ENCODE peak calls at places on chromosomes 13 and 19, in six cellular contexts. N is PC-3, X is heart left ventricle, S is Panc1, H is left lung, C is lower lobe of right lung. E is an unnamed sample. For H3K4me1, the result is how much of the 10 kb centered on the place peaks cover.

GRCh38 chr19:54804101-54804500 is 691 bp downstream of the KIR2DL4 start:
- ATAC-seq in N (no peak), X (no peak), S (no peak), H (no peak), C (no peak), E (no peak)

GRCh38 chr13:110109140-110109783 is 197.7 kb downstream of the COL4A1 start:
- ATAC-seq in N (no peak), X (peak), S (no peak), H (no peak), C (no peak), E (no peak)

GRCh38 chr13:20414475-20415287 is 111.0 kb downstream of the CRYL1 start:
- ATAC-seq in N (peak), X (no peak), S (no peak), H (no peak), C (no peak), E (no peak)

GRCh38 chr19:5923356-5923755 is 9.3 kb downstream of the CAPS start:
- ATAC-seq in N (no peak), X (no peak), S (no peak), H (no peak), C (no peak), E (no peak)

GRCh38 chr13:111262715-111263114 is 57.7 kb upstream of the TEX29 start:
- ATAC-seq in N (no peak), X (peak), S (no peak), H (no peak), C (no peak), E (no peak)

GRCh38 chr19:41192574-41193419 is at the start of gene CYP2S1:
- ATAC-seq in N (peak), X (peak), S (peak), H (peak), C (peak), E (no peak)

GRCh38 chr13:89687066-89687465 is 1660.4 kb upstream of the MIR17HG start:
- ATAC-seq in N (no peak), X (no peak), S (no peak), H (no peak), C (no peak), E (no peak)

GRCh38 chr13:24033527-24034302 is 126.8 kb upstream of the SPATA13 start:
- ATAC-seq in N (no peak), X (peak), S (no peak), H (peak), C (peak), E (peak)

GRCh38 chr13:26558912-26559485 is 1.5 kb downstream of the WASF3 start:
- ATAC-seq in N (no peak), X (no peak), S (no peak), H (no peak), C (no peak), E (no peak)

GRCh38 chr13:100490692-100491091 is 97.9 kb downstream of the GGACT start:
- ATAC-seq in N (no peak), X (peak), S (no peak), H (peak), C (peak), E (no peak)

GRCh38 chr19:56132316-56132822 is 8.7 kb upstream of the ZNF444 start:
- ATAC-seq in N (no peak), X (peak), S (no peak), H (peak), C (peak), E (peak)

GRCh38 chr13:44412341-44412935 is 38.8 kb downstream of the SERP2 start:
- ATAC-seq in N (no peak), X (no peak), S (no peak), H (no peak), C (no peak), E (no peak)

GRCh38 chr13:110425444-110425780 is 118.3 kb downstream of the COL4A2 start:
- ATAC-seq in N (peak), X (no peak), S (no peak), H (no peak), C (no peak), E (no peak)

GRCh38 chr13:93225610-93226009 is 997 bp upstream of the GPC6 start:
- ATAC-seq in N (no peak), X (no peak), S (no peak), H (no peak), C (no peak), E (no peak)

GRCh38 chr19:5218963-5219530 is 121.6 kb downstream of the PTPRS start:
- ATAC-seq in N (no peak), X (no peak), S (no peak), H (no peak), C (no peak), E (no peak)

GRCh38 chr19:3375221-3376088 is 9.1 kb downstream of the NFIC start:
- ATAC-seq in N (no peak), X (peak), S (peak), H (peak), C (peak), E (peak)

GRCh38 chr19:45103625-45104319 is 10.8 kb downstream of the PPP1R37 start:
- ATAC-seq in N (no peak), X (peak), S (no peak), H (no peak), C (peak), E (no peak)

GRCh38 chr13:106178816-106179215 is 356.6 kb downstream of the EFNB2 start:
- ATAC-seq in N (no peak), X (no peak), S (no peak), H (no peak), C (no peak), E (no peak)

GRCh38 chr13:79538757-79539156 is 57.8 kb downstream of the NDFIP2 start:
- ATAC-seq in N (no peak), X (no peak), S (no peak), H (no peak), C (no peak), E (no peak)

GRCh38 chr19:38692458-38693379 is 45.3 kb downstream of the ACTN4 start:
- ATAC-seq in N (peak), X (peak), S (peak), H (no peak), C (no peak), E (peak)

GRCh38 chr13:48210178-48210577 is 22.8 kb upstream of the ITM2B start:
- ATAC-seq in N (peak), X (no peak), S (no peak), H (peak), C (peak), E (no peak)

GRCh38 chr13:41426047-41426446 is 31.3 kb upstream of the RGCC start:
- ATAC-seq in N (no peak), X (no peak), S (no peak), H (no peak), C (no peak), E (no peak)

GRCh38 chr13:41006951-41007350 is 12.2 kb downstream of the ELF1 start:
- ATAC-seq in N (no peak), X (no peak), S (no peak), H (no peak), C (no peak), E (no peak)

GRCh38 chr19:12867120-12868099 is 13.8 kb downstream of the DNASE2 start:
- ATAC-seq in N (no peak), X (peak), S (peak), H (peak), C (peak), E (peak)

GRCh38 chr13:52711277-52711676 is 28.3 kb downstream of the CNMD start:
- ATAC-seq in N (no peak), X (no peak), S (no peak), H (no peak), C (no peak), E (no peak)

GRCh38 chr13:88376762-88377388 is 705.7 kb downstream of the SLITRK5 start:
- ATAC-seq in N (no peak), X (no peak), S (no peak), H (peak), C (no peak), E (no peak)

GRCh38 chr13:78147905-78148304 is 229.3 kb upstream of the EDNRB start:
- ATAC-seq in N (peak), X (no peak), S (no peak), H (peak), C (no peak), E (no peak)

GRCh38 chr19:36771275-36772231 is 1.1 kb downstream of the ZNF850 start:
- ATAC-seq in N (no peak), X (peak), S (no peak), H (no peak), C (no peak), E (no peak)

GRCh38 chr19:19460258-19460731 is 54.8 kb downstream of the GATAD2A start:
- ATAC-seq in N (no peak), X (no peak), S (no peak), H (no peak), C (peak), E (no peak)

GRCh38 chr19:15289673-15290072 is 42.7 kb downstream of the BRD4 start:
- ATAC-seq in N (no peak), X (no peak), S (no peak), H (peak), C (peak), E (no peak)

GRCh38 chr19:56873493-56873892 is 33.0 kb upstream of the PEG3 start:
- ATAC-seq in N (no peak), X (no peak), S (no peak), H (no peak), C (no peak), E (no peak)

GRCh38 chr13:36030670-36031331 is 100.4 kb downstream of the DCLK1 start:
- ATAC-seq in N (no peak), X (peak), S (no peak), H (peak), C (no peak), E (peak)

GRCh38 chr13:109751477-109751876 is 34.9 kb downstream of the IRS2 start:
- ATAC-seq in N (no peak), X (no peak), S (no peak), H (no peak), C (no peak), E (no peak)

GRCh38 chr13:77925616-77926015 is 7.0 kb upstream of the EDNRB start:
- ATAC-seq in N (no peak), X (no peak), S (no peak), H (no peak), C (no peak), E (no peak)

GRCh38 chr13:28316841-28317240 is 178.1 kb downstream of the FLT1 start:
- ATAC-seq in N (no peak), X (no peak), S (no peak), H (no peak), C (no peak), E (no peak)
- H3K4me1 ChIP-seq in N (under half), X (under half), S (under half), H (under half), C (under half), E (under half)

GRCh38 chr19:17048885-17049453 is 22.4 kb upstream of the CPAMD8 start:
- ATAC-seq in N (no peak), X (no peak), S (no peak), H (no peak), C (no peak), E (no peak)

GRCh38 chr19:17052439-17052838 is 22.8 kb downstream of the HAUS8 start:
- ATAC-seq in N (no peak), X (peak), S (peak), H (peak), C (peak), E (no peak)

GRCh38 chr19:17045907-17046502 is 19.4 kb upstream of the CPAMD8 start:
- ATAC-seq in N (no peak), X (no peak), S (no peak), H (no peak), C (no peak), E (no peak)

GRCh38 chr19:17054746-17055145 is 20.5 kb downstream of the HAUS8 start:
- ATAC-seq in N (no peak), X (no peak), S (no peak), H (no peak), C (no peak), E (no peak)

GRCh38 chr19:17049711-17050280 is 23.2 kb upstream of the CPAMD8 start:
- ATAC-seq in N (peak), X (no peak), S (no peak), H (peak), C (peak), E (no peak)
- H3K4me3 ChIP-seq in N (no peak), X (no peak), S (no peak), H (no peak), C (no peak), E (no peak)

DNA sequence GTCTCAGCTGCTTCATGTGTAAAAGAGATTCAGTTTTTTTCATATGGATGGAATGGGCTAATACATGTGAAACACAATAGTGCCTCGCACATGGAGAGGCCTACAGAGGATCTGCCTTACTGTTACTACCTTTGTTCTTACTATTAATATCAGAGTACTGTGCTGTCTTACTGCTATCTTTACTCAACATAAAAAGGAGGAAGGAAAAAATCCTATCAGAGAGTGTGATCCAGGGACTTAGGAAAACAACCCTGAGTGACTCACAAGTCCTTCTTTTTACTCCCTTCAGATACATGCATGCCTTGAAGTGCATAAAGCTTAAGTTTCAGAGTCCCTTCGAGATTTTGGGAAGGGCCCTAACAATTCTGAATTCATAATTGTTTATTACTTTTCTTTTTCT is 136.8 kb downstream of the TBC1D4 start:
- ATAC-seq in N (no peak), X (no peak), S (no peak), H (no peak), C (no peak), E (no peak)
- H3K4me1 ChIP-seq in N (under half), X (under half), S (under half), H (under half), C (under half), E (under half)

GRCh38 chr19:58108546-58108817 is 10.5 kb upstream of the ZSCAN18 start:
- ATAC-seq in N (no peak), X (no peak), S (no peak), H (no peak), C (no peak), E (no peak)
- H3K4me3 ChIP-seq in N (no peak), X (no peak), S (no peak), H (no peak), C (no peak), E (no peak)

GRCh38 chr19:33275933-33276619 is 26.3 kb downstream of the CEBPA start:
- ATAC-seq in N (no peak), X (no peak), S (no peak), H (peak), C (peak), E (no peak)

GRCh38 chr19:33273065-33273736 is 29.1 kb downstream of the CEBPA start:
- ATAC-seq in N (no peak), X (peak), S (no peak), H (peak), C (peak), E (no peak)

GRCh38 chr19:33275559-33275932 is 26.8 kb downstream of the CEBPA start:
- ATAC-seq in N (no peak), X (no peak), S (no peak), H (no peak), C (no peak), E (no peak)

GRCh38 chr19:33273881-33274662 is 28.3 kb downstream of the CEBPA start:
- ATAC-seq in N (peak), X (peak), S (peak), H (peak), C (peak), E (peak)

GRCh38 chr19:33274663-33275558 is 27.4 kb downstream of the CEBPA start:
- ATAC-seq in N (no peak), X (no peak), S (peak), H (peak), C (peak), E (no peak)
- H3K4me1 ChIP-seq in N (under half), X (under half), S (under half), H (under half), C (under half), E (under half)

DNA sequence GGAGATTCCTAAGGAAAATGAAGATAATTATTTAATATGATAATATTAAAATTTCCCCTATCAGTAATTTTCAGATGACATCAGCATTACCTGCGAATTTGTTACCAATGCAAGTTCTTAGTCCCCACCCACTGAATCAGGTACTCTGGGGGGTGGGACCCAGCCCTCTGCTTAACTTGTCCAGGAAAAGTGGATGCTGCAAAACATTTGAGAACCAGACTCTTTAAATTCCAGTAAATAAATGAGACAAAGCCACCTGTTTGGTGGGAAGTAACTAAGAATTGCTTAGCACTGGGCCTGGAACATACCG is 495 bp upstream of the ZNF599 start:
- ATAC-seq in N (no peak), X (no peak), S (no peak), H (no peak), C (no peak), E (no peak)
- H3K4me3 ChIP-seq in N (no peak), X (peak), S (peak), H (peak), C (peak), E (peak)

E was measured in gastroesophageal sphincter.